ENCODE peak calls at places on chromosomes 3 and 15, in ten cellular contexts. N is anterior cingulate cortex, F is dorsolateral prefrontal cortex, J is A172, T is activated T-helper 1 cell treated with Interleukin-2 at 50 U/mL for 16 hours, X is Caki2, P is Panc1, K is OCI-LY7, L is germinal center, E is neural progenitor cell. D is an unnamed sample.

GRCh38 chr15:47471020-47471419 is 246.3 kb upstream of the SEMA6D start:
- DNase-seq in N (no peak), F (no peak), J (no peak), T (no peak), X (no peak), P (no peak), K (no peak), L (no peak), E (no peak), D (no peak)

GRCh38 chr15:101491739-101492640 is 2.5 kb upstream of the PCSK6 start:
- DNase-seq in N (no peak), F (no peak), J (no peak), T (no peak), X (no peak), P (no peak), K (no peak), L (no peak), E (peak; percentile 57), D (no peak)

GRCh38 chr3:9224490-9224889 is 25.0 kb downstream of the SRGAP3 start:
- DNase-seq in N (no peak), F (no peak), J (peak; percentile 34), T (no peak), X (no peak), P (no peak), K (no peak), L (no peak), E (no peak), D (no peak)

GRCh38 chr3:3101660-3102458 is 8.3 kb downstream of the IL5RA start:
- DNase-seq in N (no peak), F (no peak), J (no peak), T (no peak), X (no peak), P (no peak), K (no peak), L (no peak), E (no peak), D (no peak)

GRCh38 chr3:16048435-16049318 is 125.8 kb upstream of the GALNT15 start:
- DNase-seq in N (peak; percentile 51), F (peak; percentile 66), J (peak; percentile 79), T (no peak), X (peak; percentile 55), P (no peak), K (peak; percentile 62), L (peak; percentile 58), E (peak; percentile 67), D (peak; percentile 86)

GRCh38 chr3:184231671-184232070 is 2.3 kb downstream of the VWA5B2 start:
- DNase-seq in N (no peak), F (no peak), J (no peak), T (no peak), X (no peak), P (no peak), K (no peak), L (no peak), E (no peak), D (no peak)

GRCh38 chr3:189168711-189169110 is 3.1 kb upstream of the TPRG1 start:
- DNase-seq in N (no peak), F (no peak), J (no peak), T (no peak), X (no peak), P (no peak), K (no peak), L (no peak), E (no peak), D (no peak)

GRCh38 chr3:169171739-169172138 is 491.8 kb downstream of the MECOM start:
- DNase-seq in N (no peak), F (no peak), J (no peak), T (no peak), X (no peak), P (no peak), K (no peak), L (no peak), E (no peak), D (no peak)

GRCh38 chr15:73914145-73914544 is 12.1 kb upstream of the LOXL1 start:
- DNase-seq in N (no peak), F (no peak), J (no peak), T (no peak), X (no peak), P (no peak), K (no peak), L (no peak), E (no peak), D (no peak)

GRCh38 chr3:83317605-83318004 is 1556.2 kb upstream of the GBE1 start:
- DNase-seq in N (no peak), F (no peak), J (no peak), T (no peak), X (no peak), P (no peak), K (no peak), L (no peak), E (no peak), D (no peak)

GRCh38 chr15:95498956-95499355 is 831.5 kb upstream of the NR2F2 start:
- DNase-seq in N (no peak), F (no peak), J (no peak), T (no peak), X (no peak), P (no peak), K (no peak), L (no peak), E (no peak), D (no peak)

GRCh38 chr15:37931321-37931720 is 3.1 kb upstream of the TMCO5A start:
- DNase-seq in N (no peak), F (no peak), J (no peak), T (no peak), X (no peak), P (no peak), K (no peak), L (no peak), E (no peak), D (no peak)

GRCh38 chr3:184761120-184761841 is 49.4 kb upstream of the MAGEF1 start:
- DNase-seq in N (no peak), F (no peak), J (no peak), T (no peak), X (no peak), P (no peak), K (no peak), L (no peak), E (no peak), D (no peak)